ENCODE peak calls at places on chromosome 22, in seven cellular contexts. Y is WTC11; X is psoas muscle; P is spleen; N is CD8-positive, alpha-beta T cell; E is brain microvascular endothelial cell; A is IMR-90. C is an unnamed sample.

GRCh38 chr22:49570032-49570848 is 257.4 kb downstream of the BRD1 start:
- DNase-seq in Y (no peak), X (no peak), P (peak), N (no peak), E (no peak), A (no peak), C (no peak)

GRCh38 chr22:33020721-33021120 is 37.5 kb downstream of the SYN3 start:
- DNase-seq in Y (no peak), X (no peak), P (no peak), N (no peak), E (no peak), A (no peak), C (no peak)

GRCh38 chr22:31093090-31093850 is 12.2 kb downstream of the SMTN start:
- DNase-seq in Y (no peak), X (peak), P (no peak), N (no peak), E (no peak), A (no peak), C (no peak)

GRCh38 chr22:39545310-39546063 is 12.9 kb upstream of the RPS19BP1 start:
- DNase-seq in Y (peak), X (peak), P (no peak), N (peak), E (no peak), A (no peak), C (no peak)

GRCh38 chr22:47837703-47838102 is 1075.3 kb downstream of the TBC1D22A start:
- DNase-seq in Y (peak), X (no peak), P (no peak), N (no peak), E (no peak), A (no peak), C (peak)

GRCh38 chr22:23058481-23059336 is 11.6 kb upstream of the GNAZ start:
- DNase-seq in Y (peak), X (peak), P (peak), N (no peak), E (no peak), A (no peak), C (no peak)

GRCh38 chr22:45671051-45671782 is 417 bp upstream of the ATXN10 start:
- DNase-seq in Y (peak), X (peak), P (peak), N (peak), E (no peak), A (no peak), C (no peak)

GRCh38 chr22:37501176-37501609 is 15.0 kb upstream of the MFNG start:
- DNase-seq in Y (no peak), X (no peak), P (no peak), N (no peak), E (no peak), A (no peak), C (no peak)

GRCh38 chr22:32830957-32831356 is 29.5 kb downstream of the TIMP3 start:
- DNase-seq in Y (no peak), X (no peak), P (no peak), N (no peak), E (no peak), A (no peak), C (no peak)

GRCh38 chr22:20205964-20206708 is 55.3 kb upstream of the CCDC188 start:
- DNase-seq in Y (no peak), X (peak), P (peak), N (peak), E (peak), A (peak), C (peak)
- TF ChIP-seq CTCF in Y (no peak), X (no peak), P (peak), N (no peak), E (peak), A (no peak), C (no peak)

DNA sequence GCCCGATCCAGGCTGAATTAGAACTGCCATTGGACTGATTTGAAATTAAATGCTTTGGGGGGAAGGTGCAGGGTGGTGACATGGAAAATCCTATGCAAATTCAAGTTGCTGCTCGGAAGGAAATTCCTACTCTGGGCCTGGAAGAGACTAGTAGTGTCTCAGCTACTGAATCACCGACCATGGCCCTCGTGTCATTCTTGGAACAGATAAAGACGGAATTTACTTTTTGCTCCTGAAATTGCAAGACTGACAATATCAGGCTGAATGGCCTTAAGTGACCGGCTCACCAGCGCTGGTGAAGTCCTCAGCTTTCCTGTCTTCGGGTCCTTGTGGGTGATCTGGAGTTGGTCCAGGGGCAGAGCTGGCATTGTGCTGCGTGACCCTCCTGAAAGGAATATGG is 6.1 kb downstream of the ASCC2 start:
- DNase-seq in Y (no peak), X (no peak), P (no peak), N (no peak), E (no peak), A (no peak), C (no peak)
- TF ChIP-seq CTCF in Y (no peak), X (no peak), P (no peak), N (no peak), E (no peak), A (no peak), C (no peak)

GRCh38 chr22:29165336-29166060 is 40.2 kb upstream of the EMID1 start:
- DNase-seq in Y (no peak), X (no peak), P (peak), N (no peak), E (no peak), A (no peak), C (no peak)
- TF ChIP-seq CTCF in Y (no peak), X (no peak), P (no peak), N (no peak), E (no peak), A (no peak), C (no peak)

GRCh38 chr22:25853078-25853477 is 111.1 kb downstream of the MYO18B start:
- DNase-seq in Y (no peak), X (no peak), P (no peak), N (no peak), E (no peak), A (no peak), C (no peak)

GRCh38 chr22:25852223-25852622 is 110.2 kb downstream of the MYO18B start:
- DNase-seq in Y (no peak), X (no peak), P (no peak), N (no peak), E (no peak), A (no peak), C (no peak)

GRCh38 chr22:25853501-25853900 is 111.5 kb downstream of the MYO18B start:
- DNase-seq in Y (no peak), X (no peak), P (no peak), N (no peak), E (no peak), A (no peak), C (no peak)

GRCh38 chr22:25849514-25849913 is 107.5 kb downstream of the MYO18B start:
- DNase-seq in Y (no peak), X (no peak), P (no peak), N (no peak), E (no peak), A (no peak), C (no peak)

DNA sequence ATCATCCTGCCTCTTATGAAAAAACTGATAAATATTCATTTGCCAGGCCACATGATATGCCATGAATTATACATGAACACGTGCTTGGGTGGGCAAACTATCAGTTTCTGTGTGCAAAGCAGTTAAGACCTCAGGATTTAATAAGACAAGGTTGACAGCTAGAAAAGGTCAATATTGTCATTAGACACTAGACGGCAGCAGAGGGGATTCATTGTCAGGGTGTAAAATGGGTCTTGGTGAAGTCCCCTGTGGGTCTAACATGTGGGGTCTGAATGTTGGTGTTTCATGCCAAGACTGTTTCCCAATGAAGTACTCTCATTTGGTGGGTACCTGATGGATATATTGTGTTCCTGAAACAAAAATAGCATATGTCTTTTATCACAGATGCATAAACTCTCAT is 111.9 kb downstream of the MYO18B start:
- DNase-seq in Y (no peak), X (no peak), P (no peak), N (no peak), E (no peak), A (no peak), C (no peak)
- TF ChIP-seq CTCF in Y (no peak), X (no peak), P (no peak), N (no peak), E (peak), A (no peak), C (no peak)

DNA sequence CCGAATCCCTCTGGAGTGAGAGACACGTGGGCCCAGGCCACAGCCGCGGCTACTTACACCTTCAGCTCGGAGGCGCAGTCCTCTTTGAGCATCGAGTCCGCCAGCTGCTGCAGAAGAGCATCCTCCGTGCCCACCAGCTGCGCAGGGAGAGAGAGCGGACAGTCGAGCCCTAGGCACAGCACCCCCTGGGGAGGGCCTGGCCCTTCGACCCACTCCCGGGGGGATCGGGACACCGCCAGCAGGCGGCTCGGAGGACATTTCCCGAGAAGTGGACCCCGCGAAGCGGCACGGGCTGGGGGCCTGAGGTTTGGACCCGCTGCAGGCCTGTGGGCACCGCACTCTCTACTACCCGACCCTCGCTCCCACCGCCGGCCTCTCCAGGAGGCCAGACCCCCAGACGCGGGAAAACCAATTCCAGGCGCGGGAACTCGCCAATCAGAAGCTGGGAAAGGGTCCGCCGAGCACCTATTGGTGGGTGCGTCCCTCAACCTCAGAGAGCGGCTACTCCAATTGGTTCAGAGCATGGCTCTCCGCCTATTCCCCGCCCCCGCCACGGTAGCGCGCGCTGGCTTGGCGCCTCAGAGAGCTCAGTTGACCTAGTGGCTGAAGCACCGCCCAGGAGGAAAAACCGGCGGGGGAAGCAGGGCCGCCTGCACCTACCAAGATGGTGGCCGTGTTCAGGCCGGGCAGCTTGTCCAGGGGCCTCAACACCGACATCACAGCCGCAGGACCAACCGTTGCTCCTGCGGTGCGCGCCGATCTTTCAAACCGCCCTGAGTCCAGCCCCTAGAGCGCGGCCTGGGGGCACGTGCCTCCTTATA is at the start of gene CENPM:
- DNase-seq in Y (peak), X (peak), P (peak), N (peak), E (peak), A (peak), C (peak)
- TF ChIP-seq CTCF in Y (no peak), X (no peak), P (no peak), N (no peak), E (peak), A (no peak), C (peak)

GRCh38 chr22:17368144-17368726 is 1.0 kb upstream of the CECR2 start:
- DNase-seq in Y (peak), X (no peak), P (peak), N (no peak), E (no peak), A (no peak), C (no peak)

GRCh38 chr22:17369553-17370035 is 334 bp downstream of the CECR2 start:
- DNase-seq in Y (peak), X (peak), P (peak), N (no peak), E (no peak), A (no peak), C (no peak)

GRCh38 chr22:17366329-17366728 is 2.9 kb upstream of the CECR2 start:
- DNase-seq in Y (no peak), X (no peak), P (no peak), N (no peak), E (no peak), A (no peak), C (no peak)

GRCh38 chr22:17368727-17369552 is at the start of gene CECR2:
- DNase-seq in Y (peak), X (peak), P (peak), N (no peak), E (no peak), A (no peak), C (no peak)

DNA sequence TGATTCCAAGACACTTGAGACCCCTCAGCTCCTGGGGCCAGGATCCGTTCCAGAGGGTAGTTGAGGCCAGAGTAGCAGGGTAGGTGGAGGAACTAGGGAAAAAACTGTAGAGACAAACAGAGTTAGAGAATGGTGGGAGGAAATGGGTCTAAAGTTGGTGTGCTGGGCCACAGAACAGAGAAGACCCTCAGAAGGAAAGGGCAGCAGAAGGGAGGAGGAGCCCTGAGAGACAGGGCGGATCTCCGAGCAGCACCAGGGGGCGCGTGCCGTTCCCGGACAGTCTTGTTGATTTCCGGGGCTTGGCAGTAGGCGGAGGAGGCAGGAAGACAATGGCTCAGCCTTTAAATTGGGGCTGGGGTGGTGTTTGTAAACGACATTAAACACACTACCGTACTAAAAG is 2.4 kb upstream of the CECR2 start:
- DNase-seq in Y (peak), X (peak), P (peak), N (peak), E (no peak), A (no peak), C (no peak)
- TF ChIP-seq CTCF in Y (no peak), X (peak), P (peak), N (no peak), E (peak), A (no peak), C (no peak)

GRCh38 chr22:35839811-35840739 is 122.4 kb downstream of the APOL5 start:
- DNase-seq in Y (peak), X (peak), P (peak), N (no peak), E (peak), A (peak), C (peak)
- TF ChIP-seq CTCF in Y (no peak), X (no peak), P (no peak), N (no peak), E (no peak), A (no peak), C (no peak)